ENCODE peak calls at places on chromosomes 7 and 10, in six cellular contexts. I is foreskin keratinocyte, Q is SJSA1, O is lower lobe of right lung, F is BE2C, X is aorta. B is an unnamed sample. For H3K27me3, the result is how much of the 10 kb centered on the place peaks cover.

GRCh38 chr7:6628045-6628444 is 9.1 kb upstream of the ZNF316 start:
- DNase-seq in I (peak), F (no peak), O (no peak), Q (no peak), X (no peak), B (no peak)

GRCh38 chr7:44279286-44279685 is 46.1 kb downstream of the CAMK2B start:
- DNase-seq in Q (no peak), O (peak), F (peak), X (peak), I (no peak), B (peak)

GRCh38 chr7:80060218-80060806 is 74.3 kb upstream of the GNAI1 start:
- DNase-seq in O (no peak), I (peak), Q (peak), F (no peak), X (no peak), B (no peak)

GRCh38 chr10:49656845-49657493 is 22.5 kb upstream of the C10orf53 start:
- DNase-seq in O (no peak), F (no peak), Q (no peak), I (no peak), X (no peak), B (no peak)

GRCh38 chr10:91566142-91566541 is 66.7 kb downstream of the PPP1R3C start:
- DNase-seq in Q (no peak), X (no peak), F (no peak), I (no peak), O (no peak), B (no peak)

GRCh38 chr10:26222563-26222962 is 6.0 kb downstream of the GAD2 start:
- DNase-seq in O (no peak), I (no peak), X (no peak), Q (no peak), F (no peak), B (no peak)

GRCh38 chr10:129775681-129776080 is 188.4 kb downstream of the EBF3 start:
- DNase-seq in I (no peak), Q (no peak), F (no peak), O (peak), X (no peak), B (peak)

GRCh38 chr7:107854989-107855388 is 36.0 kb upstream of the DLD start:
- DNase-seq in F (no peak), O (no peak), X (no peak), Q (no peak), I (peak), B (no peak)

GRCh38 chr7:73742753-73743641 is 4.4 kb upstream of the ABHD11 start:
- DNase-seq in F (no peak), O (peak), X (peak), Q (no peak), I (no peak), B (peak)

GRCh38 chr10:29612657-29613056 is 22.1 kb downstream of the SVIL start:
- DNase-seq in Q (no peak), F (no peak), X (no peak), I (no peak), O (no peak), B (no peak)

GRCh38 chr7:65475734-65476319 is 102.2 kb downstream of the ZNF92 start:
- DNase-seq in I (no peak), Q (no peak), X (no peak), F (no peak), O (no peak), B (no peak)

DNA sequence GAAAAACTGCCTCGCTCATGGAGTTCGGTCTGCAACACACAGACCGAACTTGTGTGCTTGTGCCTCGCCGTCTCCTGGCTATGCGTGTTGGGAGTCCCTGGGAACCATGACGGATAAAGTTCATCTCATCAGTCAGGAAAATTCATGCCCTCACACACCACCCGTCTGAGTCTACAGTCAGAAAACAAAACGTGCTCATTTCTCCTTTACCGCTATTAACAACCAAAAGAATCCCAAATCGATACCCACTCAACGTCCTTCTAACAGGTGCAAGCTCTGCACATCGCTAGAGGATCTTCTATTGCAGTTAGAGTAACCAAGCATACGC is 13.6 kb downstream of the CNPY1 start:
- DNase-seq in O (no peak), Q (no peak), I (no peak), X (no peak), F (no peak), B (no peak)
- H3K27me3 ChIP-seq in O (half or more), Q (half or more), I (half or more), X (under half), F (half or more), B (half or more)

DNA sequence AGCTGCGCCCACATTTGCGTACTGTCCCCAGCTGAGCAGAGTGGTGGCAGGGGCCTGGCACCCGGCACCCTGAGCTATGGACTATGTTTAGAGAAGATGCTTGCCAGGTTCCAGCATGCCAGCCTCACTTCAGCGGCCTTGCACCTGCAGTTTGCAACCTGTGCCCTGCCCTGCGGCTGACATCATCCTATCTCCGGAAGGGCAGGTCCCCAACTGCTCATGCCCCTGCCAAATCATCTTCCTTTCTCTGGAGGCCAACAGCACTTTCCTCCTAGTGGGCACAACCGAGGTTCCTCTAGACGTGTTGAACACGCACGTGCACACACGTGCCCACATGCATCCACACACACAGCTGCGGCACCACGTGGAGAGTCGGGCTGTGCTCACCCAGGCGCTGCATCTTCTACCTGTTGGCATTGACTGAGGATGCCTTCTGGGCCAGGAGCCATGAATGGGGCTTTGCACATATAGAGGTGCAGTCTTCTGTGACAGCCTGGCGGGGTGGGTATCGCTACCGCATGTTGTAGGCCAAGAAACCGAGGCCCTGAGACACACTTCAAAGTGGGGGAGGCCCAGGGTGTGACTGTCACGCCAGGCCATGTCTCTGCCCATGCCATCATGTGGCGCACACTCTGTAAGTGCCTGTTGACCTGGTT is 24.5 kb downstream of the CNPY1 start:
- DNase-seq in F (no peak), Q (no peak), I (no peak), O (no peak), X (no peak), B (no peak)
- H3K27me3 ChIP-seq in F (half or more), Q (half or more), I (under half), O (under half), X (under half), B (under half)

DNA sequence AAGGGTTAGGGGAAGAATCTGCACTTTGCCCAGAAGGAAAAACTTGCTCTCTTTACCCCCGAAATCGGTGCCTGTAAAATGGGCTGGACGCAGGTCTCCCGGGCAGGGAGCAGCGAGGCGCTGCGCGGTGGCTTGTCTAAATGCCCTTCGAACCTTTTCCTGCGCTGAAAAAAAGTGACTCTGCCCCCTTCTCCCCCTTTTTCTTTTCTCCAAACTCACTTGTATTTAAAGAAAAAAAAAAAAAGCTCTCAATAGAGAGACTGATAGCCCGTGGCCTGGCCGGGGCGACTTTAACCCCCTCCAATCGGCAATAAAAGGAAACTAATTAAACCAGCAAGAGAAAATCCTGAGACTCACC is 286 bp downstream of the SP8 start:
- DNase-seq in O (no peak), I (no peak), Q (no peak), X (no peak), F (no peak), B (no peak)
- H3K27me3 ChIP-seq in O (half or more), I (half or more), Q (half or more), X (under half), F (half or more), B (half or more)

GRCh38 chr7:45592230-45592991 is 18.2 kb downstream of the ADCY1 start:
- DNase-seq in F (no peak), O (no peak), Q (no peak), I (no peak), X (no peak), B (no peak)

GRCh38 chr7:45594780-45595535 is 20.8 kb downstream of the ADCY1 start:
- DNase-seq in O (no peak), X (no peak), I (no peak), F (no peak), Q (no peak), B (no peak)

GRCh38 chr7:45595809-45596664 is 21.9 kb downstream of the ADCY1 start:
- DNase-seq in F (no peak), Q (no peak), O (no peak), X (no peak), I (no peak), B (no peak)

GRCh38 chr7:45593121-45593541 is 19.0 kb downstream of the ADCY1 start:
- DNase-seq in I (no peak), X (no peak), F (no peak), Q (no peak), O (no peak), B (no peak)

GRCh38 chr7:45593877-45594276 is 19.7 kb downstream of the ADCY1 start:
- DNase-seq in I (no peak), Q (no peak), F (no peak), X (no peak), O (no peak), B (no peak)
- H3K27me3 ChIP-seq in I (under half), Q (under half), F (under half), X (under half), O (under half), B (under half)

GRCh38 chr10:100697631-100698030 is 47.8 kb upstream of the PAX2 start:
- DNase-seq in F (no peak), O (no peak), X (no peak), I (no peak), Q (no peak), B (no peak)
- H3K27me3 ChIP-seq in F (under half), O (under half), X (under half), I (under half), Q (under half), B (under half)